ENCODE peak calls at places on chromosomes 4 and X, in four cellular contexts. O is HepG2, F is H1, U is K562. X is an unnamed sample.
A peak's percentile ranks its signal among the peaks of the same experiment; 100 is the strongest.

GRCh38 chr4:26388671-26389070 is 67.9 kb downstream of the RBPJ start:
- DNase-seq in O (no peak), F (no peak), U (no peak), X (no peak)

GRCh38 chrX:107748490-107748889 is 27.1 kb downstream of the TSC22D3 start:
- DNase-seq in O (no peak), F (no peak), U (no peak), X (no peak)

GRCh38 chr4:187903700-187904099 is 91.9 kb upstream of the ZFP42 start:
- DNase-seq in O (no peak), F (no peak), U (no peak), X (no peak)

GRCh38 chr4:24743931-24744330 is 51.4 kb upstream of the SOD3 start:
- DNase-seq in O (no peak), F (no peak), U (no peak), X (no peak)

GRCh38 chr4:148557793-148558192 is 115.6 kb upstream of the NR3C2 start:
- DNase-seq in O (no peak), F (peak; percentile 2), U (no peak), X (no peak)

GRCh38 chr4:19739101-19739651 is 512.5 kb upstream of the SLIT2 start:
- DNase-seq in O (no peak), F (no peak), U (no peak), X (peak; percentile 78)

GRCh38 chrX:26649534-26649933 is 433.6 kb downstream of the MAGEB5 start:
- DNase-seq in O (peak; percentile 4), F (no peak), U (peak; percentile 9), X (peak; percentile 40)

GRCh38 chrX:13000311-13000811 is 25.5 kb downstream of the TMSB4X start:
- DNase-seq in O (no peak), F (no peak), U (no peak), X (no peak)

GRCh38 chr4:183411291-183411861 is 33.1 kb upstream of the CDKN2AIP start:
- DNase-seq in O (no peak), F (no peak), U (no peak), X (no peak)

GRCh38 chrX:102976793-102977495 is 39.9 kb downstream of the RAB40AL start:
- DNase-seq in O (no peak), F (no peak), U (no peak), X (peak; percentile 18)

GRCh38 chr4:164239976-164240375 is 514.0 kb upstream of the SMIM31 start:
- DNase-seq in O (no peak), F (no peak), U (no peak), X (no peak)

GRCh38 chrX:26100421-26100920 is 37.7 kb upstream of the MAGEB18 start:
- DNase-seq in O (no peak), F (no peak), U (no peak), X (no peak)

GRCh38 chrX:130467936-130468335 is 66.1 kb downstream of the RBMX2 start:
- DNase-seq in O (no peak), F (no peak), U (no peak), X (no peak)

GRCh38 chr4:168101026-168101425 is 8.7 kb downstream of the ANXA10 start:
- DNase-seq in O (no peak), F (no peak), U (no peak), X (no peak)

GRCh38 chrX:102345916-102346315 is 93.9 kb downstream of the NXF2B start:
- DNase-seq in O (peak; percentile 6), F (no peak), U (peak; percentile 21), X (no peak)

GRCh38 chr4:83208776-83209365 is 75.7 kb downstream of the COQ2 start:
- DNase-seq in O (no peak), F (no peak), U (no peak), X (no peak)

GRCh38 chr4:54902976-54903375 is 222.4 kb downstream of the KDR start:
- DNase-seq in O (no peak), F (no peak), U (no peak), X (no peak)

GRCh38 chr4:110287130-110287529 is 88.7 kb upstream of the ELOVL6 start:
- DNase-seq in O (no peak), F (no peak), U (no peak), X (peak; percentile 44)

GRCh38 chr4:26050212-26050643 is 136.2 kb downstream of the SMIM20 start:
- DNase-seq in O (no peak), F (no peak), U (no peak), X (no peak)

GRCh38 chr4:19774690-19775256 is 476.9 kb upstream of the SLIT2 start:
- DNase-seq in O (no peak), F (no peak), U (no peak), X (no peak)

GRCh38 chrX:34300871-34301270 is 168.8 kb upstream of the FAM47A start:
- DNase-seq in O (peak; percentile 6), F (peak; percentile 3), U (peak; percentile 4), X (peak; percentile 0)

GRCh38 chrX:36445576-36445975 is 526.0 kb downstream of the CFAP47 start:
- DNase-seq in O (no peak), F (no peak), U (no peak), X (no peak)

GRCh38 chrX:130625381-130625780 is 223.6 kb downstream of the RBMX2 start:
- DNase-seq in O (no peak), F (no peak), U (no peak), X (no peak)

GRCh38 chr4:138451264-138451663 is 209.1 kb upstream of the SLC7A11 start:
- DNase-seq in O (no peak), F (no peak), U (no peak), X (no peak)

GRCh38 chr4:123052007-123052406 is 129.6 kb upstream of the NUDT6 start:
- DNase-seq in O (no peak), F (no peak), U (no peak), X (no peak)

GRCh38 chrX:150690126-150690525 is 3.1 kb upstream of the MTMR1 start:
- DNase-seq in O (no peak), F (no peak), U (no peak), X (peak; percentile 39)

GRCh38 chr4:20512980-20513379 is 187.3 kb upstream of the PACRGL start:
- DNase-seq in O (no peak), F (no peak), U (no peak), X (no peak)

GRCh38 chr4:123043013-123043412 is 120.6 kb upstream of the NUDT6 start:
- DNase-seq in O (no peak), F (no peak), U (no peak), X (peak; percentile 3)

GRCh38 chrX:40644175-40644574 is 3.2 kb downstream of the CXorf38 start:
- DNase-seq in O (no peak), F (no peak), U (peak; percentile 6), X (no peak)

GRCh38 chrX:40644821-40645358 is 2.5 kb downstream of the CXorf38 start:
- DNase-seq in O (peak; percentile 5), F (no peak), U (peak; percentile 50), X (no peak)

GRCh38 chrX:40646489-40647306 is 663 bp downstream of the CXorf38 start:
- DNase-seq in O (no peak), F (no peak), U (peak; percentile 48), X (no peak)

GRCh38 chrX:40651620-40652223 is 4.4 kb upstream of the CXorf38 start:
- DNase-seq in O (peak; percentile 52), F (no peak), U (peak; percentile 16), X (peak; percentile 45)

GRCh38 chrX:40647307-40648197 is at the start of gene CXorf38:
- DNase-seq in O (peak; percentile 69), F (peak; percentile 65), U (peak; percentile 94), X (peak; percentile 66)
- TF ChIP-seq POLR2AphosphoS5 in O (peak; percentile 69), F (peak; percentile 89), U (peak; percentile 24), X (peak; percentile 74)

GRCh38 chr4:185965456-185966384 is 103.2 kb upstream of the TLR3 start:
- DNase-seq in O (no peak), F (no peak), U (no peak), X (no peak)
- TF ChIP-seq FOSL1 in O (no peak), F (no peak), U (no peak), X (no peak)

GRCh38 chr4:28883211-28883610 is 1837.0 kb upstream of the PCDH7 start:
- DNase-seq in O (no peak), F (no peak), U (no peak), X (no peak)
- TF ChIP-seq POLR2AphosphoS5 in O (no peak), F (no peak), U (no peak), X (no peak)

DNA sequence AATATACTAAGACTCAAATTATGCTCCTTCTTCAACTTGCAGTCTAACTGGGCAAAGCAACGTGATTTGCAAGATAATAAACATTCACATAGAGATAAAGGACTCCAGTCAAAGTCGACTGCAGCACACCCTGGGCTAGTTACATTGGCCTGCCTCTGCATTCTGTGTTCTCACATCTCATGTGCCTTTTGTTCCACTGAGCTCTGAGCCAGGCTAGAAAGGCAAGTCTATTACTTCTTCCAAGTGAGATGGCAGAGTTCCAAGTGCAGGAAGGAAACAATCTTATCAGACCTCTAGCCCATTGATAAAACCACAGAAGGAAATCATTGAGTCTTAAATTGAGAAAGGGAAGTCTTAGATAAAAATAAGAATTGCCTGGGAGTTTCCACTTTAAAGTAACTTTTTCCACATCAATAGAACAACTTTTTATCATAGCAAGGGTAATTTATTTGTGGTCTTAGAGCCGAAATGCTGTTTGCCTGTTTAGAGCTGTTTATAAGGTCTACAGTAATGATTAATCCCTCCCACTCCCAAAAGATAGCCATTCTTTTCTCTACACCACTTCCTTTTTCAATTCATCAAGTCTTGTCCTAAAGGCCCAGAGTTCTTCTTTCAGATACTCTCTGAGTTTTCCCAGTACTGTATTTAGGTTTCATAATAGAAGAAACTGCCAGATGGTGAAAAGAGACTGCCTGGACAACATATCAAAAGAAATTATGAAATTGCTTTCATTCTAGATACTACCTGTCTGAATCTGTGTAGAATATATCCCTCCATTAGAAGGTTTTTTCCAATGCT is 200.2 kb downstream of the GUCY2F start:
- DNase-seq in O (no peak), F (no peak), U (no peak), X (no peak)
- TF ChIP-seq FOSL1 in O (no peak), F (no peak), U (no peak), X (no peak)

GRCh38 chrX:48934581-48935331 is 15.9 kb upstream of the PIM2 start:
- DNase-seq in O (no peak), F (no peak), U (no peak), X (no peak)
- TF ChIP-seq POLR2AphosphoS5 in O (no peak), F (no peak), U (no peak), X (no peak)

DNA sequence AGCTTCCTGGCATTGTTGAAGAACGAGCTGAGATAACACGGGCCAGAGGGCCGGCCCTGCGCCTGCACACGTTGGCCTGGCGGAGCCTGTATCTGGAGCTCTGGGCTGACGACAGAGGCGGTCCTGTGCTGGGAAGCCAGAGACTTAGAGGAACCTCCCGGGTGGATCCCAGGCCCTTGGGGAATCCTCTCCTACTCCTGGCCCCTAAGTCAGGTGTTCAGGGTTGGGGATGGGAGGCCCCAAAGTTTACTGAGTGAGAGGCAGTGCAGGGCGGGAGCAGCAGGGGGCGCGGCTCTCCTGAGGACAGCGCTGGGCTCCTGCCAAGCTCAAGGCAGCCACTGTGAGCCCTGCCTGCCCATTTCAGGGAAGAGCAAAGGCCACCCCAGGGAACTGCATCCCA is 2.5 kb upstream of the HTRA3 start:
- DNase-seq in O (peak; percentile 52), F (peak; percentile 54), U (peak; percentile 81), X (peak; percentile 35)
- TF ChIP-seq FOSL1 in O (no peak), F (no peak), U (no peak), X (no peak)

GRCh38 chrX:19176901-19177630 is 54.8 kb upstream of the ADGRG2 start:
- DNase-seq in O (no peak), F (no peak), U (no peak), X (no peak)

GRCh38 chrX:19178402-19178801 is 56.1 kb upstream of the ADGRG2 start:
- DNase-seq in O (no peak), F (no peak), U (no peak), X (no peak)

GRCh38 chrX:19179389-19179788 is 57.1 kb upstream of the ADGRG2 start:
- DNase-seq in O (no peak), F (no peak), U (no peak), X (no peak)

GRCh38 chrX:19174401-19175025 is 52.2 kb upstream of the ADGRG2 start:
- DNase-seq in O (no peak), F (no peak), U (no peak), X (no peak)

GRCh38 chrX:19177710-19178109 is 55.4 kb upstream of the ADGRG2 start:
- DNase-seq in O (no peak), F (no peak), U (no peak), X (no peak)
- TF ChIP-seq POLR2AphosphoS5 in O (no peak), F (no peak), U (no peak), X (no peak)

X was measured in HCT116.